ENCODE peak calls at places on chromosomes 5 and 9, in eight cellular contexts. F is astrocyte of the spinal cord, X is ovary, Q is AG09319, W is neural crest cell, L is AG04450, S is osteocyte, U is IMR-90. D is an unnamed sample.

GRCh38 chr5:132226516-132227234 is 978 bp downstream of the P4HA2 start:
- DNase-seq in F (peak), X (peak), Q (no peak), W (no peak), L (no peak), S (no peak), U (peak), D (peak)

GRCh38 chr5:88923623-88924619 is 40.9 kb upstream of the MEF2C start:
- DNase-seq in F (no peak), X (no peak), Q (no peak), W (no peak), L (no peak), S (no peak), U (no peak), D (no peak)

GRCh38 chr9:78023003-78023741 is 8.4 kb downstream of the GNAQ start:
- DNase-seq in F (peak), X (no peak), Q (no peak), W (no peak), L (peak), S (no peak), U (peak), D (no peak)

GRCh38 chr5:68873198-68873597 is 220.6 kb upstream of the SLC30A5 start:
- DNase-seq in F (no peak), X (no peak), Q (no peak), W (no peak), L (no peak), S (no peak), U (no peak), D (no peak)

GRCh38 chr5:61916621-61917620 is 389.1 kb upstream of the KIF2A start:
- DNase-seq in F (peak), X (no peak), Q (no peak), W (no peak), L (no peak), S (no peak), U (peak), D (no peak)

GRCh38 chr5:135569755-135570452 is 8.9 kb downstream of the CXCL14 start:
- DNase-seq in F (peak), X (no peak), Q (no peak), W (peak), L (no peak), S (no peak), U (peak), D (no peak)

GRCh38 chr5:6837095-6837494 is 123.9 kb downstream of the TENT4A start:
- DNase-seq in F (no peak), X (no peak), Q (no peak), W (no peak), L (no peak), S (no peak), U (no peak), D (no peak)

GRCh38 chr9:2359821-2360220 is 261.8 kb upstream of the VLDLR start:
- DNase-seq in F (no peak), X (no peak), Q (no peak), W (no peak), L (no peak), S (no peak), U (no peak), D (no peak)

GRCh38 chr5:16051246-16051645 is 128.3 kb downstream of the MARCHF11 start:
- DNase-seq in F (no peak), X (no peak), Q (no peak), W (no peak), L (no peak), S (no peak), U (no peak), D (no peak)

GRCh38 chr9:96025995-96026572 is 150.6 kb downstream of the ERCC6L2 start:
- DNase-seq in F (no peak), X (no peak), Q (no peak), W (peak), L (no peak), S (no peak), U (no peak), D (no peak)

GRCh38 chr5:14880688-14881087 is 9.1 kb upstream of the ANKH start:
- DNase-seq in F (peak), X (no peak), Q (no peak), W (no peak), L (no peak), S (no peak), U (peak), D (no peak)

GRCh38 chr5:146378981-146379380 is 40.3 kb downstream of the POU4F3 start:
- DNase-seq in F (no peak), X (no peak), Q (no peak), W (no peak), L (no peak), S (no peak), U (no peak), D (no peak)

GRCh38 chr5:158716668-158717067 is 383.0 kb downstream of the EBF1 start:
- DNase-seq in F (no peak), X (no peak), Q (no peak), W (no peak), L (no peak), S (no peak), U (no peak), D (no peak)

GRCh38 chr9:88684046-88684445 is 149.1 kb downstream of the NXNL2 start:
- DNase-seq in F (no peak), X (no peak), Q (no peak), W (no peak), L (no peak), S (no peak), U (no peak), D (no peak)

GRCh38 chr5:175739973-175740372 is 82.1 kb downstream of the HRH2 start:
- DNase-seq in F (no peak), X (no peak), Q (no peak), W (no peak), L (no peak), S (peak), U (no peak), D (peak)

GRCh38 chr5:118553662-118554061 is 434.7 kb downstream of the DTWD2 start:
- DNase-seq in F (peak), X (no peak), Q (peak), W (no peak), L (no peak), S (peak), U (peak), D (no peak)

GRCh38 chr9:136564379-136564988 is 18.6 kb upstream of the NOTCH1 start:
- DNase-seq in F (peak), X (no peak), Q (no peak), W (no peak), L (no peak), S (no peak), U (peak), D (no peak)

GRCh38 chr5:97591781-97592180 is 408.7 kb upstream of the RIOK2 start:
- DNase-seq in F (no peak), X (no peak), Q (no peak), W (no peak), L (no peak), S (no peak), U (no peak), D (no peak)

GRCh38 chr9:3237121-3237520 is 288.7 kb downstream of the RFX3 start:
- DNase-seq in F (no peak), X (no peak), Q (no peak), W (no peak), L (no peak), S (no peak), U (no peak), D (no peak)

GRCh38 chr9:114899461-114899860 is 30.9 kb downstream of the TNFSF8 start:
- DNase-seq in F (no peak), X (no peak), Q (no peak), W (no peak), L (no peak), S (peak), U (peak), D (no peak)

GRCh38 chr5:65926893-65927292 is 518 bp downstream of the ERBIN start:
- DNase-seq in F (peak), X (no peak), Q (no peak), W (no peak), L (no peak), S (no peak), U (no peak), D (no peak)

GRCh38 chr9:131678499-131679111 is 61.3 kb downstream of the RAPGEF1 start:
- DNase-seq in F (peak), X (no peak), Q (peak), W (no peak), L (peak), S (no peak), U (peak), D (peak)

GRCh38 chr5:159343295-159344094 is 13.2 kb upstream of the IL12B start:
- DNase-seq in F (no peak), X (no peak), Q (no peak), W (no peak), L (no peak), S (no peak), U (no peak), D (no peak)

GRCh38 chr9:133729646-133730281 is 8.4 kb downstream of the SARDH start:
- DNase-seq in F (no peak), X (peak), Q (no peak), W (no peak), L (no peak), S (peak), U (no peak), D (peak)

GRCh38 chr5:107129051-107129450 is 541.7 kb downstream of the EFNA5 start:
- DNase-seq in F (peak), X (no peak), Q (no peak), W (no peak), L (peak), S (no peak), U (peak), D (no peak)

GRCh38 chr9:25658587-25658986 is 19.7 kb downstream of the TUSC1 start:
- DNase-seq in F (no peak), X (no peak), Q (no peak), W (no peak), L (no peak), S (no peak), U (no peak), D (no peak)

GRCh38 chr5:148535190-148535589 is 119.1 kb downstream of the HTR4 start:
- DNase-seq in F (no peak), X (no peak), Q (no peak), W (no peak), L (no peak), S (no peak), U (no peak), D (no peak)

GRCh38 chr5:8908055-8908683 is 637.7 kb downstream of the SEMA5A start:
- DNase-seq in F (peak), X (no peak), Q (no peak), W (peak), L (no peak), S (no peak), U (peak), D (no peak)

GRCh38 chr9:110555551-110555950 is 24.0 kb downstream of the SVEP1 start:
- DNase-seq in F (peak), X (no peak), Q (no peak), W (no peak), L (peak), S (no peak), U (no peak), D (no peak)

GRCh38 chr5:108315829-108316228 is 66.1 kb downstream of the FBXL17 start:
- DNase-seq in F (no peak), X (no peak), Q (no peak), W (no peak), L (no peak), S (no peak), U (peak), D (no peak)

DNA sequence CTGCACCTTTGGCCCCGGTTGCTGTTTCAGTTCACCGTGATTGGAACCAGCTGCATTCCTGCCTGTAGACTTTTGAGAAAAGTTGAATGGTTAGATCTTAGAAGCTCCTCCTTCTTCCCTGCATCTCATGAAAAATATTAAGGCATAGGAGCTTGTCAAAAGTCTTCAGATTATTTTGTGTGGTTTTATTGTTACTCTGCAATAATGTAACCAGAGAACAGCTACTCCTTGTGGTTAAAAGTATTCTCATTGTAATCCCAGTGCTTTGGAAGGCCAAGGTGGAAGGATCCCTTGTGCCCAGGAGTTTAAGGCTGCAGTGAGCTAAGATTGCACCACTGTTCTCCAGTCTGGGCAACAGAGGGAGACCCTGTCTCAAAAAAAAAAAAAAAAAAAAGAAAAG is 3.3 kb upstream of the SLC2A8 start:
- DNase-seq in F (peak), X (no peak), Q (peak), W (no peak), L (no peak), S (no peak), U (peak), D (no peak)
- TF ChIP-seq CTCF in F (peak), X (no peak), Q (peak), W (no peak), L (peak), S (peak), U (peak), D (no peak)

DNA sequence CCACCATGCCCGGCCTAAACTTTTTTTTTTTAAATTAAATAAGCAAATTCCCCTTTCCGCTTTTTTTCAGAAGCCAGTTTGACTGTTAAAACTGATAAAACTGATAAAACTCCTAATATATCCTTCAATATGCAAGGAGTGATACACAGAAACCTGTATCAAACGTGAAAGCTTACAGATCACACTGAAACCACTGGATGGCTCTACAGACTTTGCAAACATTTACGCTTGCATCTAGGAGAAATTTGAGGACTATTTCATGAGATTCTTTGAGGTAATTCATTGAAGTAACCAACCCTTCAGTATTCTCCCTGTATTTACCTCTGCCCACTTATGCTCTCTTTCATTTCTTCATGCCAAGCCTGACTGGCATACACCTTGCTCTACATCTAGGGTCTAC is 40.6 kb upstream of the CHD1 start:
- DNase-seq in F (no peak), X (no peak), Q (no peak), W (no peak), L (no peak), S (no peak), U (no peak), D (no peak)
- TF ChIP-seq CTCF in F (no peak), X (no peak), Q (no peak), W (no peak), L (no peak), S (no peak), U (no peak), D (no peak)

DNA sequence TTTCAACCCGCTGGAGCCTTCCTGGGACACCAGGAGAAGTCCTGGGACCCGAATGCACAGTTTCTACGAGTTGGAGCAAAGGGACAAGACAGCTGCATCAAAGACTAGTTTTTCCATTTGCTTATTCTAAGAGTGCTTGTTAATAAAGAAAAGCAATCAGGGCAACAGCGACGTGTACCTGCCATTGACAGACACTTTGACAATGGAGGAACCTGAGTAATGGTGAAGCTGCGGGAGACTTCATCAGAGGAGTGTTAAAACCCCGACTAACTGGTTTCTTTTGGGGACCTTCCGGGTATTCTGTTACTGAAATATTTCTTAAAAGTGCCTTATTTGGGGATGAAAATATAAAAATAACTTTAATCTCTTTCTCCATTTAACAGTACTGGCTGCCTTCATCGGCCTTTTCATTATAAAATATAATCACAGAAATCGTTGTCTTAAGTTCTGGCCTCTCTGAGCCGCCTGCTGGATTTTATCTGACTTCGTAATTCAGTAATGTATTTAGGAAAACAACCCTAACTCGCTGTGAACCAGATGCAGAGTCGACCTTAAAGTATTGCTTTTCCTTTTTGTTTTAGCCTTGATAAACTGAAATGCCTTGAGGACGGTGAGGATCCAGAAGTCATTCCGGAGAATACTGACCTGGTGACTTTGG is 781 bp downstream of the SNAPC3 start:
- DNase-seq in F (peak), X (no peak), Q (no peak), W (no peak), L (no peak), S (no peak), U (peak), D (no peak)
- TF ChIP-seq CTCF in F (peak), X (no peak), Q (peak), W (no peak), L (peak), S (peak), U (peak), D (no peak)

GRCh38 chr9:91328186-91328585 is 33.5 kb downstream of the AUH start:
- DNase-seq in F (no peak), X (no peak), Q (no peak), W (no peak), L (no peak), S (no peak), U (peak), D (no peak)
- TF ChIP-seq CTCF in F (no peak), X (no peak), Q (no peak), W (no peak), L (no peak), S (no peak), U (no peak), D (no peak)